ENCODE peak calls at places on chromosomes 6 and 20, in ten cellular contexts. R is Peyer's patch, F is testis, X is gastrocnemius medialis, P is body of pancreas, Z is A549, S is IMR-90, H is spleen, L is GM12892, N is K562. T is an unnamed sample.

GRCh38 chr6:143901885-143902708 is 37.8 kb downstream of the ZC2HC1B start:
- DNase-seq in S (peak), L (peak), F (peak), P (no peak), X (peak), H (no peak), R (no peak), N (no peak), Z (no peak), T (no peak)

GRCh38 chr20:9179193-9179802 is 110.4 kb downstream of the PLCB4 start:
- DNase-seq in H (no peak), X (no peak), Z (peak), S (peak), F (no peak), P (no peak), L (no peak), R (no peak), N (no peak), T (no peak)

GRCh38 chr6:13491538-13491937 is 4.1 kb upstream of the GFOD1 start:
- DNase-seq in N (no peak), R (no peak), S (no peak), F (no peak), H (no peak), Z (no peak), L (no peak), P (no peak), X (no peak), T (no peak)

GRCh38 chr20:14780508-14780907 is 443.1 kb upstream of the FLRT3 start:
- DNase-seq in H (no peak), F (no peak), R (no peak), X (no peak), S (no peak), P (no peak), N (no peak), Z (no peak), L (no peak), T (no peak)

GRCh38 chr20:62875419-62876355 is 14.1 kb upstream of the TCFL5 start:
- DNase-seq in S (peak), F (peak), L (no peak), Z (peak), N (peak), H (peak), R (peak), X (peak), P (peak), T (peak)

GRCh38 chr20:63696628-63697356 is at the start of gene TNFRSF6B:
- DNase-seq in R (peak), P (peak), Z (no peak), H (peak), X (no peak), S (no peak), N (peak), F (no peak), L (peak), T (no peak)

GRCh38 chr6:18323935-18324707 is 59.8 kb upstream of the DEK start:
- DNase-seq in L (no peak), H (no peak), R (no peak), Z (peak), N (peak), P (no peak), X (no peak), S (peak), F (peak), T (peak)

GRCh38 chr20:59575653-59576052 is 28.7 kb upstream of the PHACTR3 start:
- DNase-seq in H (peak), X (no peak), S (no peak), L (no peak), R (no peak), F (no peak), Z (no peak), P (no peak), N (no peak), T (no peak)

GRCh38 chr20:32034581-32035397 is 17.3 kb upstream of the HCK start:
- DNase-seq in Z (peak), X (no peak), F (peak), H (no peak), S (no peak), N (no peak), R (no peak), L (no peak), P (no peak), T (no peak)

GRCh38 chr6:53634184-53634631 is 31.3 kb downstream of the KLHL31 start:
- DNase-seq in S (no peak), H (no peak), Z (no peak), X (no peak), F (no peak), R (no peak), L (no peak), N (no peak), P (no peak), T (no peak)

GRCh38 chr6:17867880-17868279 is 119.6 kb downstream of the KIF13A start:
- DNase-seq in N (no peak), L (no peak), R (no peak), X (no peak), H (no peak), S (peak), Z (no peak), F (no peak), P (no peak), T (no peak)

GRCh38 chr6:113184291-113184690 is 672.9 kb upstream of the MARCKS start:
- DNase-seq in P (no peak), L (no peak), N (no peak), R (no peak), X (no peak), H (no peak), Z (peak), F (no peak), S (peak), T (no peak)

GRCh38 chr6:10999994-11000393 is 44.1 kb downstream of the ELOVL2 start:
- DNase-seq in Z (no peak), N (no peak), R (no peak), H (no peak), S (peak), L (no peak), P (no peak), X (no peak), F (no peak), T (no peak)

GRCh38 chr6:11264100-11264499 is 31.6 kb upstream of the NEDD9 start:
- DNase-seq in S (no peak), L (no peak), X (no peak), N (peak), R (no peak), F (no peak), Z (no peak), H (no peak), P (no peak), T (no peak)

GRCh38 chr20:2747676-2748235 is 52.7 kb downstream of the CPXM1 start:
- DNase-seq in H (no peak), X (no peak), S (peak), P (no peak), F (no peak), L (no peak), Z (no peak), R (no peak), N (no peak), T (no peak)

GRCh38 chr20:48791014-48791413 is 36.8 kb downstream of the PREX1 start:
- DNase-seq in N (no peak), Z (peak), P (peak), H (peak), X (no peak), F (no peak), L (no peak), R (peak), S (no peak), T (no peak)

GRCh38 chr6:45419574-45420082 is 41.9 kb upstream of the SUPT3H start:
- DNase-seq in F (peak), R (peak), L (no peak), S (no peak), N (peak), H (peak), P (peak), X (peak), Z (peak), T (no peak)

GRCh38 chr6:63807056-63807455 is 171.5 kb downstream of the PHF3 start:
- DNase-seq in H (no peak), S (no peak), F (no peak), R (no peak), N (no peak), X (no peak), P (no peak), L (no peak), Z (peak), T (no peak)

GRCh38 chr6:144644776-144645175 is 359.6 kb downstream of the UTRN start:
- DNase-seq in L (no peak), S (peak), P (no peak), X (no peak), F (no peak), R (no peak), Z (no peak), N (no peak), H (no peak), T (no peak)

GRCh38 chr20:38732981-38733380 is 8.7 kb downstream of the SLC32A1 start:
- DNase-seq in R (no peak), N (no peak), L (no peak), Z (no peak), X (no peak), S (no peak), H (no peak), P (no peak), F (no peak), T (no peak)
- TF ChIP-seq POLR2A in R (no peak), N (no peak), L (no peak), Z (no peak), X (no peak), S (no peak), H (no peak), P (no peak), F (no peak), T (no peak)

GRCh38 chr6:151391471-151392428 is at the start of gene ZBTB2:
- DNase-seq in X (peak), F (peak), Z (peak), L (peak), H (peak), N (peak), R (peak), S (peak), P (peak), T (peak)
- TF ChIP-seq POLR2A in X (peak), F (no peak), Z (peak), L (peak), H (no peak), N (no peak), R (no peak), S (no peak), P (peak), T (no peak)

GRCh38 chr6:154732824-154733609 is at the start of gene SCAF8:
- DNase-seq in N (peak), S (peak), H (peak), R (peak), L (peak), F (peak), Z (peak), X (peak), P (peak), T (peak)

GRCh38 chr6:154731296-154732218 is 1.7 kb upstream of the SCAF8 start:
- DNase-seq in N (no peak), R (no peak), H (no peak), F (no peak), X (no peak), P (no peak), L (no peak), S (no peak), Z (no peak), T (no peak)

GRCh38 chr6:154736613-154737259 is 3.5 kb downstream of the SCAF8 start:
- DNase-seq in Z (no peak), S (no peak), P (no peak), R (no peak), H (no peak), L (no peak), X (no peak), N (no peak), F (no peak), T (no peak)

GRCh38 chr6:154732538-154732823 is 735 bp upstream of the SCAF8 start:
- DNase-seq in Z (no peak), S (no peak), X (no peak), N (no peak), P (no peak), H (no peak), R (no peak), L (no peak), F (no peak), T (no peak)

GRCh38 chr6:154733610-154734379 is 579 bp downstream of the SCAF8 start:
- DNase-seq in P (peak), H (peak), L (peak), X (peak), Z (peak), F (peak), R (peak), N (peak), S (peak), T (peak)
- TF ChIP-seq POLR2A in P (peak), H (no peak), L (no peak), X (peak), Z (peak), F (peak), R (peak), N (peak), S (peak), T (peak)

DNA sequence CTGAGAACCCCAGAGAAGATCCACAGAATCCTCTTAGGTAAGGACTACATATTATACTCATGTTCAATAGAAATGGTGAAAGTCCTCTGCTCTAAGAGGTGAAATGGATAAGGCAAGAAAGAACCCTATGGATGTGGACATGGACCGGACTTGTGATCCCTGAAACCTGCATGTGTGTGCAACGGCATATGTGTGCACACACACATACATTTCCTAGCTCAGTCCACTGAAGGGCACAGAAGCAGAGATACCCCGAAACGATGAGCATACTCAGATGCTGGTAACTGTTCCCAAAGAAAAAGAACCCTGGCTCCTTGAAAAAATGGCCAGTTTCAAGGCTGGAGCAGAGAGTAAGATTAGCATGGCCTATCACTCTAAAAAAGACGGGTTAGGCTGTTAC is 22.6 kb downstream of the SNX5 start:
- DNase-seq in P (no peak), X (no peak), F (no peak), H (no peak), R (no peak), L (no peak), S (no peak), N (no peak), Z (no peak), T (no peak)
- TF ChIP-seq POLR2A in P (no peak), X (no peak), F (no peak), H (no peak), R (no peak), L (no peak), S (no peak), N (no peak), Z (no peak), T (no peak)

GRCh38 chr6:105993769-105994521 is 92.2 kb upstream of the PRDM1 start:
- DNase-seq in X (no peak), F (peak), R (peak), L (no peak), N (no peak), H (peak), Z (no peak), S (peak), P (no peak), T (no peak)
- TF ChIP-seq POLR2A in X (no peak), F (no peak), R (peak), L (no peak), N (no peak), H (no peak), Z (no peak), S (peak), P (no peak), T (no peak)

GRCh38 chr6:2986722-2987196 is 12.9 kb upstream of the NQO2 start:
- DNase-seq in N (no peak), H (no peak), L (no peak), P (no peak), R (no peak), F (peak), S (peak), X (no peak), Z (no peak), T (no peak)
- TF ChIP-seq POLR2A in N (no peak), H (no peak), L (no peak), P (no peak), R (peak), F (no peak), S (no peak), X (no peak), Z (no peak), T (no peak)

GRCh38 chr6:7910654-7911344 is at the start of gene TXNDC5:
- DNase-seq in H (peak), N (peak), L (peak), F (peak), Z (peak), X (peak), P (peak), R (peak), S (peak), T (peak)
- TF ChIP-seq POLR2A in H (no peak), N (peak), L (peak), F (no peak), Z (peak), X (peak), P (no peak), R (no peak), S (no peak), T (peak)

T was measured in H54.